ENCODE peak calls at places on chromosomes 1 and 21, in ten cellular contexts. O is occipital lobe, U is ELR, R is anterior cingulate cortex, K is HS-27A, M is endothelial cell, P is DMS 273 treated with DMSO at 0.1 percent for 48 hours, J is ELF-1, B is AG09319, Y is K562. Q is an unnamed sample.

GRCh38 chr21:45994738-45995685 is 13.4 kb downstream of the COL6A1 start:
- DNase-seq in O (no peak), R (no peak), U (no peak), J (no peak), Y (no peak), K (no peak), B (no peak), P (no peak), M (peak), Q (no peak)

GRCh38 chr1:163090321-163090945 is 21.3 kb downstream of the RGS4 start:
- DNase-seq in P (no peak), K (no peak), J (no peak), Y (no peak), R (no peak), U (peak), B (no peak), O (no peak), M (no peak), Q (no peak)

GRCh38 chr1:36665478-36666080 is 182.9 kb upstream of the CSF3R start:
- DNase-seq in M (no peak), P (no peak), U (no peak), K (no peak), J (no peak), Y (no peak), B (no peak), O (no peak), R (no peak), Q (no peak)

GRCh38 chr1:44261475-44261853 is 48.2 kb downstream of the DMAP1 start:
- DNase-seq in J (no peak), R (no peak), Y (no peak), M (no peak), K (no peak), U (no peak), O (no peak), P (no peak), B (no peak), Q (no peak)

GRCh38 chr1:29177022-29177705 is 4.5 kb downstream of the SRSF4 start:
- DNase-seq in R (no peak), J (no peak), M (no peak), U (no peak), P (no peak), B (no peak), K (no peak), Y (no peak), O (no peak), Q (no peak)

GRCh38 chr1:226523646-226524406 is 24.7 kb upstream of the STUM start:
- DNase-seq in P (no peak), B (no peak), R (no peak), U (no peak), O (no peak), J (no peak), M (no peak), K (no peak), Y (no peak), Q (no peak)

GRCh38 chr1:67847466-67847865 is 14.2 kb upstream of the GNG12 start:
- DNase-seq in U (peak), P (no peak), B (no peak), J (no peak), Y (no peak), O (no peak), R (no peak), K (no peak), M (no peak), Q (no peak)

GRCh38 chr1:110538082-110538481 is 19.1 kb upstream of the KCNA10 start:
- DNase-seq in Y (no peak), K (no peak), M (no peak), J (no peak), O (peak), U (no peak), R (peak), B (no peak), P (peak), Q (no peak)

GRCh38 chr1:6494627-6495026 is 3.2 kb upstream of the PLEKHG5 start:
- DNase-seq in J (no peak), M (no peak), P (no peak), B (no peak), Y (no peak), R (no peak), K (no peak), U (no peak), O (no peak), Q (no peak)

GRCh38 chr1:77370588-77371306 is 88.9 kb downstream of the AK5 start:
- DNase-seq in U (peak), O (no peak), K (peak), J (no peak), Y (no peak), M (no peak), P (no peak), B (peak), R (no peak), Q (no peak)

GRCh38 chr1:54937469-54937868 is 43.0 kb upstream of the TMEM61 start:
- DNase-seq in O (no peak), K (no peak), R (no peak), Y (no peak), J (peak), M (no peak), P (no peak), B (no peak), U (peak), Q (no peak)

GRCh38 chr1:54409156-54410142 is 3.3 kb upstream of the SSBP3 start:
- DNase-seq in O (no peak), U (no peak), K (no peak), Y (peak), P (no peak), J (peak), R (no peak), B (no peak), M (no peak), Q (no peak)

GRCh38 chr1:66350001-66350547 is 183.9 kb upstream of the SGIP1 start:
- DNase-seq in P (no peak), O (no peak), Y (no peak), B (no peak), K (no peak), J (no peak), M (no peak), R (no peak), U (peak), Q (peak)

GRCh38 chr1:90729484-90730246 is 12.6 kb upstream of the BARHL2 start:
- DNase-seq in M (peak), U (no peak), R (no peak), B (no peak), J (peak), O (no peak), P (no peak), Y (peak), K (no peak), Q (no peak)

GRCh38 chr21:33372582-33372981 is 30.6 kb upstream of the IFNGR2 start:
- DNase-seq in P (no peak), Y (no peak), K (no peak), O (no peak), U (no peak), B (no peak), M (no peak), R (no peak), J (no peak), Q (no peak)

GRCh38 chr1:60762176-60762575 is 320.2 kb upstream of the NFIA start:
- DNase-seq in J (no peak), K (no peak), R (no peak), B (no peak), P (no peak), U (no peak), Y (no peak), O (no peak), M (no peak), Q (no peak)

GRCh38 chr1:246317723-246318359 is 189.2 kb downstream of the SMYD3 start:
- DNase-seq in O (no peak), B (no peak), M (no peak), R (no peak), K (no peak), J (no peak), P (no peak), U (peak), Y (no peak), Q (no peak)

GRCh38 chr1:21292503-21292990 is 2.3 kb upstream of the ECE1 start:
- DNase-seq in O (no peak), K (no peak), M (no peak), P (no peak), U (no peak), Y (no peak), J (no peak), B (no peak), R (no peak), Q (no peak)

GRCh38 chr1:5830771-5831599 is 161.2 kb downstream of the NPHP4 start:
- DNase-seq in K (no peak), P (peak), J (peak), O (no peak), U (no peak), B (no peak), Y (peak), R (no peak), M (peak), Q (no peak)

GRCh38 chr1:206946261-206946660 is at the start of gene PIGR:
- DNase-seq in P (no peak), B (no peak), K (no peak), O (no peak), Y (no peak), U (no peak), M (no peak), R (no peak), J (no peak), Q (no peak)

GRCh38 chr1:204408602-204409001 is 3.0 kb downstream of the PPP1R15B start:
- DNase-seq in K (no peak), O (no peak), Y (no peak), M (no peak), R (no peak), U (no peak), P (no peak), J (no peak), B (no peak), Q (no peak)

GRCh38 chr1:45205000-45205909 is 1.1 kb downstream of the ZSWIM5 start:
- DNase-seq in K (no peak), O (no peak), B (no peak), J (peak), M (peak), Y (peak), U (peak), R (peak), P (peak), Q (peak)

GRCh38 chr21:34695434-34695833 is 26.6 kb downstream of the CLIC6 start:
- DNase-seq in Y (no peak), M (no peak), B (no peak), P (no peak), K (no peak), R (no peak), J (no peak), O (no peak), U (no peak), Q (no peak)

Q was measured in prostate gland.